ENCODE peak calls at places on chromosomes 1 and 21, in seven cellular contexts. One of them, this sample, is unnamed.

GRCh38 chr1:211260161-211261107 is 1.3 kb downstream of the RCOR3 start:
- DNase-seq in ovary: peak; percentile 57
- DNase-seq in upper lobe of right lung: peak; percentile 88
- DNase-seq in CD4-positive, alpha-beta T cell: peak; percentile 40
- DNase-seq in PC-9: peak; percentile 70
- DNase-seq in uterus: peak; percentile 65
- DNase-seq in colonic mucosa: peak; percentile 92
- DNase-seq in this sample: peak; percentile 85

GRCh38 chr1:30895942-30896660 is 12.5 kb downstream of the SDC3 start:
- DNase-seq in ovary: no peak
- DNase-seq in PC-9: no peak
- DNase-seq in uterus: no peak
- DNase-seq in upper lobe of right lung: no peak
- DNase-seq in colonic mucosa: no peak
- DNase-seq in CD4-positive, alpha-beta T cell: no peak
- DNase-seq in this sample: no peak

GRCh38 chr1:107652976-107653375 is 312.0 kb downstream of the VAV3 start:
- DNase-seq in PC-9: no peak
- DNase-seq in colonic mucosa: no peak
- DNase-seq in uterus: no peak
- DNase-seq in CD4-positive, alpha-beta T cell: no peak
- DNase-seq in upper lobe of right lung: no peak
- DNase-seq in ovary: no peak
- DNase-seq in this sample: no peak

GRCh38 chr1:40312238-40313205 is 4.6 kb downstream of the COL9A2 start:
- DNase-seq in colonic mucosa: peak; percentile 74
- DNase-seq in PC-9: peak; percentile 25
- DNase-seq in ovary: no peak
- DNase-seq in upper lobe of right lung: no peak
- DNase-seq in CD4-positive, alpha-beta T cell: no peak
- DNase-seq in uterus: no peak
- DNase-seq in this sample: peak; percentile 82

GRCh38 chr1:32066489-32066873 is 6.3 kb upstream of the TMEM39B start:
- DNase-seq in upper lobe of right lung: no peak
- DNase-seq in ovary: peak; percentile 31
- DNase-seq in colonic mucosa: peak; percentile 62
- DNase-seq in uterus: no peak
- DNase-seq in CD4-positive, alpha-beta T cell: no peak
- DNase-seq in PC-9: peak; percentile 70
- DNase-seq in this sample: peak; percentile 52

GRCh38 chr1:235054961-235055360 is 73.7 kb downstream of the TOMM20 start:
- DNase-seq in ovary: no peak
- DNase-seq in CD4-positive, alpha-beta T cell: no peak
- DNase-seq in uterus: no peak
- DNase-seq in PC-9: no peak
- DNase-seq in upper lobe of right lung: peak; percentile 35
- DNase-seq in colonic mucosa: no peak
- DNase-seq in this sample: no peak

GRCh38 chr1:184118051-184118450 is 66.5 kb downstream of the TSEN15 start:
- DNase-seq in CD4-positive, alpha-beta T cell: no peak
- DNase-seq in ovary: no peak
- DNase-seq in uterus: no peak
- DNase-seq in upper lobe of right lung: no peak
- DNase-seq in PC-9: peak; percentile 2
- DNase-seq in colonic mucosa: no peak
- DNase-seq in this sample: no peak

GRCh38 chr1:18217398-18218043 is 109.9 kb downstream of the IGSF21 start:
- DNase-seq in colonic mucosa: peak; percentile 63
- DNase-seq in PC-9: peak; percentile 3
- DNase-seq in uterus: no peak
- DNase-seq in ovary: no peak
- DNase-seq in upper lobe of right lung: no peak
- DNase-seq in CD4-positive, alpha-beta T cell: no peak
- DNase-seq in this sample: peak; percentile 39

GRCh38 chr1:99407018-99407417 is 142.7 kb downstream of the PLPPR4 start:
- DNase-seq in CD4-positive, alpha-beta T cell: no peak
- DNase-seq in colonic mucosa: no peak
- DNase-seq in PC-9: no peak
- DNase-seq in upper lobe of right lung: no peak
- DNase-seq in uterus: no peak
- DNase-seq in ovary: no peak
- DNase-seq in this sample: no peak

GRCh38 chr1:175471039-175471800 is 272.2 kb downstream of the TNR start:
- DNase-seq in colonic mucosa: no peak
- DNase-seq in uterus: no peak
- DNase-seq in ovary: no peak
- DNase-seq in CD4-positive, alpha-beta T cell: no peak
- DNase-seq in upper lobe of right lung: no peak
- DNase-seq in PC-9: no peak
- DNase-seq in this sample: no peak

GRCh38 chr1:86016076-86016746 is 140.4 kb downstream of the COL24A1 start:
- DNase-seq in ovary: no peak
- DNase-seq in PC-9: no peak
- DNase-seq in uterus: no peak
- DNase-seq in colonic mucosa: no peak
- DNase-seq in CD4-positive, alpha-beta T cell: no peak
- DNase-seq in upper lobe of right lung: no peak
- DNase-seq in this sample: no peak

GRCh38 chr1:172837816-172838680 is 179.1 kb downstream of the FASLG start:
- DNase-seq in ovary: no peak
- DNase-seq in colonic mucosa: no peak
- DNase-seq in PC-9: no peak
- DNase-seq in uterus: no peak
- DNase-seq in CD4-positive, alpha-beta T cell: no peak
- DNase-seq in upper lobe of right lung: no peak
- DNase-seq in this sample: no peak

GRCh38 chr1:32873484-32873883 is 2.8 kb upstream of the FNDC5 start:
- DNase-seq in CD4-positive, alpha-beta T cell: no peak
- DNase-seq in ovary: no peak
- DNase-seq in upper lobe of right lung: peak; percentile 28
- DNase-seq in PC-9: no peak
- DNase-seq in colonic mucosa: no peak
- DNase-seq in uterus: no peak
- DNase-seq in this sample: no peak

GRCh38 chr1:216563096-216563495 is 139.8 kb upstream of the USH2A start:
- DNase-seq in colonic mucosa: no peak
- DNase-seq in ovary: no peak
- DNase-seq in CD4-positive, alpha-beta T cell: no peak
- DNase-seq in uterus: no peak
- DNase-seq in upper lobe of right lung: no peak
- DNase-seq in PC-9: no peak
- DNase-seq in this sample: no peak

GRCh38 chr1:109371271-109371739 is 26.4 kb downstream of the SORT1 start:
- DNase-seq in colonic mucosa: no peak
- DNase-seq in PC-9: peak; percentile 12
- DNase-seq in CD4-positive, alpha-beta T cell: no peak
- DNase-seq in uterus: no peak
- DNase-seq in upper lobe of right lung: no peak
- DNase-seq in ovary: no peak
- DNase-seq in this sample: no peak

GRCh38 chr1:198699167-198700015 is 60.6 kb downstream of the PTPRC start:
- DNase-seq in CD4-positive, alpha-beta T cell: peak; percentile 57
- DNase-seq in uterus: no peak
- DNase-seq in PC-9: peak; percentile 42
- DNase-seq in ovary: no peak
- DNase-seq in upper lobe of right lung: peak; percentile 87
- DNase-seq in colonic mucosa: peak; percentile 61
- DNase-seq in this sample: peak; percentile 58

GRCh38 chr21:43331962-43332458 is 94.9 kb downstream of the SIK1 start:
- DNase-seq in uterus: no peak
- DNase-seq in colonic mucosa: no peak
- DNase-seq in upper lobe of right lung: no peak
- DNase-seq in ovary: peak; percentile 78
- DNase-seq in CD4-positive, alpha-beta T cell: no peak
- DNase-seq in PC-9: peak; percentile 45
- DNase-seq in this sample: no peak

GRCh38 chr1:93080424-93080823 is 1.3 kb downstream of the MTF2 start:
- DNase-seq in upper lobe of right lung: no peak
- DNase-seq in uterus: no peak
- DNase-seq in ovary: no peak
- DNase-seq in CD4-positive, alpha-beta T cell: no peak
- DNase-seq in PC-9: no peak
- DNase-seq in colonic mucosa: no peak
- DNase-seq in this sample: no peak

GRCh38 chr21:33229099-33229775 is 501 bp upstream of the IFNAR2 start:
- DNase-seq in ovary: no peak
- DNase-seq in CD4-positive, alpha-beta T cell: no peak
- DNase-seq in upper lobe of right lung: no peak
- DNase-seq in uterus: no peak
- DNase-seq in PC-9: no peak
- DNase-seq in colonic mucosa: no peak
- DNase-seq in this sample: no peak

GRCh38 chr1:96999191-96999590 is 277.6 kb downstream of the PTBP2 start:
- DNase-seq in uterus: no peak
- DNase-seq in ovary: no peak
- DNase-seq in colonic mucosa: no peak
- DNase-seq in PC-9: no peak
- DNase-seq in upper lobe of right lung: no peak
- DNase-seq in CD4-positive, alpha-beta T cell: no peak
- DNase-seq in this sample: no peak

GRCh38 chr1:5934058-5934884 is 58.0 kb downstream of the NPHP4 start:
- DNase-seq in upper lobe of right lung: peak; percentile 61
- DNase-seq in uterus: no peak
- DNase-seq in PC-9: no peak
- DNase-seq in colonic mucosa: no peak
- DNase-seq in ovary: no peak
- DNase-seq in CD4-positive, alpha-beta T cell: no peak
- DNase-seq in this sample: no peak

GRCh38 chr1:43348809-43349593 is 9.8 kb upstream of the CDC20 start:
- DNase-seq in CD4-positive, alpha-beta T cell: peak; percentile 44
- DNase-seq in PC-9: peak; percentile 99
- DNase-seq in colonic mucosa: peak; percentile 92
- DNase-seq in ovary: peak; percentile 82
- DNase-seq in upper lobe of right lung: peak; percentile 95
- DNase-seq in uterus: peak; percentile 72
- DNase-seq in this sample: peak; percentile 94

GRCh38 chr1:81682490-81682889 is 118.2 kb upstream of the ADGRL2 start:
- DNase-seq in PC-9: peak; percentile 52
- DNase-seq in upper lobe of right lung: no peak
- DNase-seq in uterus: no peak
- DNase-seq in CD4-positive, alpha-beta T cell: no peak
- DNase-seq in colonic mucosa: no peak
- DNase-seq in ovary: no peak
- DNase-seq in this sample: no peak

GRCh38 chr1:36871146-36871971 is 163.0 kb downstream of the GRIK3 start:
- DNase-seq in PC-9: no peak
- DNase-seq in CD4-positive, alpha-beta T cell: no peak
- DNase-seq in upper lobe of right lung: no peak
- DNase-seq in colonic mucosa: no peak
- DNase-seq in ovary: no peak
- DNase-seq in uterus: no peak
- DNase-seq in this sample: no peak

GRCh38 chr21:33360281-33360680 is 35.5 kb downstream of the IFNAR1 start:
- DNase-seq in PC-9: no peak
- DNase-seq in uterus: no peak
- DNase-seq in CD4-positive, alpha-beta T cell: no peak
- DNase-seq in upper lobe of right lung: no peak
- DNase-seq in ovary: no peak
- DNase-seq in colonic mucosa: no peak
- DNase-seq in this sample: no peak

GRCh38 chr1:94825936-94826335 is 5.8 kb downstream of the SLC44A3 start:
- DNase-seq in colonic mucosa: no peak
- DNase-seq in PC-9: no peak
- DNase-seq in uterus: no peak
- DNase-seq in upper lobe of right lung: no peak
- DNase-seq in CD4-positive, alpha-beta T cell: no peak
- DNase-seq in ovary: no peak
- DNase-seq in this sample: no peak
- H3K27ac ChIP-seq in colonic mucosa: no peak overlapping the region
- H3K27ac ChIP-seq in PC-9: no peak overlapping the region
- H3K27ac ChIP-seq in uterus: no peak overlapping the region
- H3K27ac ChIP-seq in upper lobe of right lung: no peak overlapping the region
- H3K27ac ChIP-seq in CD4-positive, alpha-beta T cell: no peak overlapping the region
- H3K27ac ChIP-seq in ovary: no peak overlapping the region
- H3K27ac ChIP-seq in this sample: no peak overlapping the region

GRCh38 chr1:236090741-236091147 is 25.9 kb upstream of the NID1 start:
- DNase-seq in ovary: no peak
- DNase-seq in upper lobe of right lung: no peak
- DNase-seq in PC-9: no peak
- DNase-seq in uterus: no peak
- DNase-seq in colonic mucosa: no peak
- DNase-seq in CD4-positive, alpha-beta T cell: no peak
- DNase-seq in this sample: no peak
- H3K27ac ChIP-seq in ovary: no peak overlapping the region
- H3K27ac ChIP-seq in upper lobe of right lung: no peak overlapping the region
- H3K27ac ChIP-seq in PC-9: no peak overlapping the region
- H3K27ac ChIP-seq in uterus: no peak overlapping the region
- H3K27ac ChIP-seq in colonic mucosa: no peak overlapping the region
- H3K27ac ChIP-seq in CD4-positive, alpha-beta T cell: no peak overlapping the region
- H3K27ac ChIP-seq in this sample: peak overlapping the region; percentile 12

GRCh38 chr1:159927211-159927886 is 2.0 kb upstream of the TAGLN2 start:
- DNase-seq in uterus: no peak
- DNase-seq in upper lobe of right lung: peak; percentile 27
- DNase-seq in ovary: no peak
- DNase-seq in PC-9: no peak
- DNase-seq in colonic mucosa: no peak
- DNase-seq in CD4-positive, alpha-beta T cell: no peak
- DNase-seq in this sample: no peak

GRCh38 chr1:159924791-159925712 is at the start of gene TAGLN2:
- DNase-seq in upper lobe of right lung: peak; percentile 96
- DNase-seq in ovary: peak; percentile 88
- DNase-seq in colonic mucosa: peak; percentile 96
- DNase-seq in CD4-positive, alpha-beta T cell: peak; percentile 89
- DNase-seq in PC-9: peak; percentile 92
- DNase-seq in uterus: peak; percentile 94
- DNase-seq in this sample: peak; percentile 95

GRCh38 chr1:159927887-159928431 is 2.7 kb upstream of the TAGLN2 start:
- DNase-seq in PC-9: no peak
- DNase-seq in uterus: no peak
- DNase-seq in upper lobe of right lung: peak; percentile 48
- DNase-seq in colonic mucosa: no peak
- DNase-seq in ovary: no peak
- DNase-seq in CD4-positive, alpha-beta T cell: no peak
- DNase-seq in this sample: no peak

GRCh38 chr1:159924025-159924790 is 1.1 kb downstream of the TAGLN2 start:
- DNase-seq in colonic mucosa: peak; percentile 90
- DNase-seq in uterus: peak; percentile 93
- DNase-seq in CD4-positive, alpha-beta T cell: peak; percentile 62
- DNase-seq in upper lobe of right lung: peak; percentile 94
- DNase-seq in ovary: peak; percentile 91
- DNase-seq in PC-9: peak; percentile 95
- DNase-seq in this sample: peak; percentile 90

DNA sequence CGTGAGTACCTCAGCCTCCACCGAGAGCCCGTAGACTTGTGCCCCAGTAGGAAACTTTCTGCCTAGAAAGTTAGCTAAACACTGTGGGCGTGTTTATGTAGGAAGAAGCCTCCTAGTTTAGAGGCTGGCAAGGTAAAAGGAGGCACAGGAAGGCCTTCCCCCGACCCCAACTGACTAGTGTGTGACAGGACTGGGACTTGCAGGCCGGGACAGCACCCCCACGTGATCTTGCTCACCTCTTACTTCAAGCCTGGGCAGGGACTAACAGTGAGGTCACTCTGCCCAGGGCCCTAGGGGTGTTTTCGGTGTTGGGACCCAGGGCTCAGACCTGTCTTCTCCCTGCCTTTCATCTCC is 383 bp upstream of the TAGLN2 start:
- DNase-seq in colonic mucosa: no peak
- DNase-seq in ovary: peak; percentile 30
- DNase-seq in CD4-positive, alpha-beta T cell: no peak
- DNase-seq in PC-9: no peak
- DNase-seq in upper lobe of right lung: no peak
- DNase-seq in uterus: no peak
- DNase-seq in this sample: no peak
- H3K27ac ChIP-seq in colonic mucosa: peak overlapping the region; percentile 92
- H3K27ac ChIP-seq in ovary: peak overlapping the region; percentile 24
- H3K27ac ChIP-seq in CD4-positive, alpha-beta T cell: peak overlapping the region; percentile 99
- H3K27ac ChIP-seq in PC-9: peak overlapping the region; percentile 93
- H3K27ac ChIP-seq in upper lobe of right lung: peak overlapping the region; percentile 100
- H3K27ac ChIP-seq in uterus: peak overlapping the region; percentile 97
- H3K27ac ChIP-seq in this sample: peak overlapping the region; percentile 97

GRCh38 chr1:213123532-213123931 is 72.5 kb downstream of the RPS6KC1 start:
- DNase-seq in colonic mucosa: no peak
- DNase-seq in CD4-positive, alpha-beta T cell: no peak
- DNase-seq in upper lobe of right lung: no peak
- DNase-seq in ovary: no peak
- DNase-seq in uterus: no peak
- DNase-seq in PC-9: peak; percentile 2
- DNase-seq in this sample: no peak
- H3K27ac ChIP-seq in colonic mucosa: no peak overlapping the region
- H3K27ac ChIP-seq in CD4-positive, alpha-beta T cell: no peak overlapping the region
- H3K27ac ChIP-seq in upper lobe of right lung: no peak overlapping the region
- H3K27ac ChIP-seq in ovary: no peak overlapping the region
- H3K27ac ChIP-seq in uterus: no peak overlapping the region
- H3K27ac ChIP-seq in PC-9: peak overlapping the region; percentile 20
- H3K27ac ChIP-seq in this sample: no peak overlapping the region